ENCODE peak calls at places on chromosome 6, in eight cellular contexts. One of them, this sample, is unnamed.
A peak's percentile ranks its signal among the peaks of the same experiment; 100 is the strongest.

GRCh38 chr6:50128420-50129005 is 78.8 kb upstream of the DEFB112 start:
- DNase-seq in coronary artery: no peak
- DNase-seq in GM13976: peak; percentile 16
- DNase-seq in H9: no peak
- DNase-seq in cardiac muscle cell: peak; percentile 40
- DNase-seq in cardiac fibroblast: peak; percentile 33
- DNase-seq in WTC11: no peak
- DNase-seq in epithelial cell of esophagus: peak; percentile 19
- DNase-seq in this sample: peak; percentile 20

GRCh38 chr6:110415297-110415916 is at the start of gene DDO:
- DNase-seq in coronary artery: peak; percentile 92
- DNase-seq in GM13976: no peak
- DNase-seq in H9: no peak
- DNase-seq in cardiac muscle cell: peak; percentile 14
- DNase-seq in cardiac fibroblast: peak; percentile 62
- DNase-seq in WTC11: no peak
- DNase-seq in epithelial cell of esophagus: no peak
- DNase-seq in this sample: no peak

GRCh38 chr6:125668071-125668470 is 81.4 kb upstream of the HEY2 start:
- DNase-seq in coronary artery: no peak
- DNase-seq in GM13976: no peak
- DNase-seq in H9: no peak
- DNase-seq in cardiac muscle cell: no peak
- DNase-seq in cardiac fibroblast: no peak
- DNase-seq in WTC11: no peak
- DNase-seq in epithelial cell of esophagus: no peak
- DNase-seq in this sample: no peak

GRCh38 chr6:82331031-82331773 is 32.4 kb upstream of the TPBG start:
- DNase-seq in coronary artery: no peak
- DNase-seq in GM13976: no peak
- DNase-seq in H9: peak; percentile 36
- DNase-seq in cardiac muscle cell: no peak
- DNase-seq in cardiac fibroblast: peak; percentile 41
- DNase-seq in WTC11: no peak
- DNase-seq in epithelial cell of esophagus: peak; percentile 95
- DNase-seq in this sample: peak; percentile 37

GRCh38 chr6:153085239-153085638 is 45.8 kb downstream of the RGS17 start:
- DNase-seq in coronary artery: no peak
- DNase-seq in GM13976: no peak
- DNase-seq in H9: no peak
- DNase-seq in cardiac muscle cell: no peak
- DNase-seq in cardiac fibroblast: peak; percentile 52
- DNase-seq in WTC11: no peak
- DNase-seq in epithelial cell of esophagus: no peak
- DNase-seq in this sample: no peak

GRCh38 chr6:111972714-111973678 is 80.9 kb upstream of the CCN6 start:
- DNase-seq in coronary artery: peak; percentile 79
- DNase-seq in GM13976: no peak
- DNase-seq in H9: no peak
- DNase-seq in cardiac muscle cell: no peak
- DNase-seq in cardiac fibroblast: peak; percentile 95
- DNase-seq in WTC11: no peak
- DNase-seq in epithelial cell of esophagus: peak; percentile 92
- DNase-seq in this sample: no peak

GRCh38 chr6:73798592-73798991 is 102.6 kb downstream of the CD109 start:
- DNase-seq in coronary artery: no peak
- DNase-seq in GM13976: peak; percentile 57
- DNase-seq in H9: peak; percentile 36
- DNase-seq in cardiac muscle cell: no peak
- DNase-seq in cardiac fibroblast: peak; percentile 83
- DNase-seq in WTC11: peak; percentile 13
- DNase-seq in epithelial cell of esophagus: peak; percentile 92
- DNase-seq in this sample: no peak

GRCh38 chr6:75402296-75402695 is 91.3 kb downstream of the FILIP1 start:
- DNase-seq in coronary artery: peak; percentile 74
- DNase-seq in GM13976: peak; percentile 3
- DNase-seq in H9: no peak
- DNase-seq in cardiac muscle cell: peak; percentile 32
- DNase-seq in cardiac fibroblast: peak; percentile 33
- DNase-seq in WTC11: no peak
- DNase-seq in epithelial cell of esophagus: peak; percentile 30
- DNase-seq in this sample: no peak

GRCh38 chr6:135224037-135224647 is 43.0 kb downstream of the MYB start:
- DNase-seq in coronary artery: no peak
- DNase-seq in GM13976: no peak
- DNase-seq in H9: no peak
- DNase-seq in cardiac muscle cell: no peak
- DNase-seq in cardiac fibroblast: no peak
- DNase-seq in WTC11: no peak
- DNase-seq in epithelial cell of esophagus: no peak
- DNase-seq in this sample: no peak

GRCh38 chr6:70124882-70125535 is 177.9 kb downstream of the COL9A1 start:
- DNase-seq in coronary artery: no peak
- DNase-seq in GM13976: no peak
- DNase-seq in H9: no peak
- DNase-seq in cardiac muscle cell: no peak
- DNase-seq in cardiac fibroblast: peak; percentile 21
- DNase-seq in WTC11: no peak
- DNase-seq in epithelial cell of esophagus: peak; percentile 59
- DNase-seq in this sample: no peak

GRCh38 chr6:136816716-136817115 is 5.7 kb upstream of the PEX7 start:
- DNase-seq in coronary artery: no peak
- DNase-seq in GM13976: no peak
- DNase-seq in H9: no peak
- DNase-seq in cardiac muscle cell: no peak
- DNase-seq in cardiac fibroblast: no peak
- DNase-seq in WTC11: no peak
- DNase-seq in epithelial cell of esophagus: no peak
- DNase-seq in this sample: no peak

GRCh38 chr6:137218473-137218916 is 690 bp downstream of the IFNGR1 start:
- DNase-seq in coronary artery: peak; percentile 84
- DNase-seq in GM13976: peak; percentile 45
- DNase-seq in H9: no peak
- DNase-seq in cardiac muscle cell: peak; percentile 37
- DNase-seq in cardiac fibroblast: peak; percentile 39
- DNase-seq in WTC11: no peak
- DNase-seq in epithelial cell of esophagus: peak; percentile 78
- DNase-seq in this sample: peak; percentile 18

GRCh38 chr6:143117108-143117507 is 56.4 kb downstream of the AIG1 start:
- DNase-seq in coronary artery: no peak
- DNase-seq in GM13976: no peak
- DNase-seq in H9: no peak
- DNase-seq in cardiac muscle cell: no peak
- DNase-seq in cardiac fibroblast: no peak
- DNase-seq in WTC11: no peak
- DNase-seq in epithelial cell of esophagus: no peak
- DNase-seq in this sample: no peak

GRCh38 chr6:16401868-16402267 is 163.5 kb downstream of the GMPR start:
- DNase-seq in coronary artery: no peak
- DNase-seq in GM13976: no peak
- DNase-seq in H9: no peak
- DNase-seq in cardiac muscle cell: no peak
- DNase-seq in cardiac fibroblast: peak; percentile 29
- DNase-seq in WTC11: no peak
- DNase-seq in epithelial cell of esophagus: no peak
- DNase-seq in this sample: no peak

GRCh38 chr6:143513410-143513809 is 1.9 kb upstream of the FUCA2 start:
- DNase-seq in coronary artery: no peak
- DNase-seq in GM13976: peak; percentile 65
- DNase-seq in H9: peak; percentile 79
- DNase-seq in cardiac muscle cell: peak; percentile 12
- DNase-seq in cardiac fibroblast: no peak
- DNase-seq in WTC11: peak; percentile 80
- DNase-seq in epithelial cell of esophagus: peak; percentile 40
- DNase-seq in this sample: peak; percentile 59

GRCh38 chr6:38638941-38639497 is 710 bp downstream of the BTBD9 start:
- DNase-seq in coronary artery: peak; percentile 82
- DNase-seq in GM13976: peak; percentile 44
- DNase-seq in H9: no peak
- DNase-seq in cardiac muscle cell: peak; percentile 68
- DNase-seq in cardiac fibroblast: peak; percentile 42
- DNase-seq in WTC11: no peak
- DNase-seq in epithelial cell of esophagus: peak; percentile 67
- DNase-seq in this sample: peak; percentile 55

GRCh38 chr6:13710552-13711383 is 867 bp downstream of the RANBP9 start:
- DNase-seq in coronary artery: peak; percentile 77
- DNase-seq in GM13976: peak; percentile 50
- DNase-seq in H9: peak; percentile 54
- DNase-seq in cardiac muscle cell: peak; percentile 73
- DNase-seq in cardiac fibroblast: no peak
- DNase-seq in WTC11: peak; percentile 47
- DNase-seq in epithelial cell of esophagus: no peak
- DNase-seq in this sample: peak; percentile 67

GRCh38 chr6:169906004-169906740 is 154.8 kb downstream of the ERMARD start:
- DNase-seq in coronary artery: no peak
- DNase-seq in GM13976: no peak
- DNase-seq in H9: no peak
- DNase-seq in cardiac muscle cell: no peak
- DNase-seq in cardiac fibroblast: no peak
- DNase-seq in WTC11: no peak
- DNase-seq in epithelial cell of esophagus: no peak
- DNase-seq in this sample: peak; percentile 32

GRCh38 chr6:73728548-73729205 is 32.7 kb downstream of the CD109 start:
- DNase-seq in coronary artery: no peak
- DNase-seq in GM13976: peak; percentile 26
- DNase-seq in H9: no peak
- DNase-seq in cardiac muscle cell: no peak
- DNase-seq in cardiac fibroblast: no peak
- DNase-seq in WTC11: no peak
- DNase-seq in epithelial cell of esophagus: no peak
- DNase-seq in this sample: no peak

GRCh38 chr6:7201732-7202541 is 94.2 kb downstream of the RREB1 start:
- DNase-seq in coronary artery: no peak
- DNase-seq in GM13976: peak; percentile 83
- DNase-seq in H9: no peak
- DNase-seq in cardiac muscle cell: no peak
- DNase-seq in cardiac fibroblast: no peak
- DNase-seq in WTC11: no peak
- DNase-seq in epithelial cell of esophagus: peak; percentile 15
- DNase-seq in this sample: no peak

DNA sequence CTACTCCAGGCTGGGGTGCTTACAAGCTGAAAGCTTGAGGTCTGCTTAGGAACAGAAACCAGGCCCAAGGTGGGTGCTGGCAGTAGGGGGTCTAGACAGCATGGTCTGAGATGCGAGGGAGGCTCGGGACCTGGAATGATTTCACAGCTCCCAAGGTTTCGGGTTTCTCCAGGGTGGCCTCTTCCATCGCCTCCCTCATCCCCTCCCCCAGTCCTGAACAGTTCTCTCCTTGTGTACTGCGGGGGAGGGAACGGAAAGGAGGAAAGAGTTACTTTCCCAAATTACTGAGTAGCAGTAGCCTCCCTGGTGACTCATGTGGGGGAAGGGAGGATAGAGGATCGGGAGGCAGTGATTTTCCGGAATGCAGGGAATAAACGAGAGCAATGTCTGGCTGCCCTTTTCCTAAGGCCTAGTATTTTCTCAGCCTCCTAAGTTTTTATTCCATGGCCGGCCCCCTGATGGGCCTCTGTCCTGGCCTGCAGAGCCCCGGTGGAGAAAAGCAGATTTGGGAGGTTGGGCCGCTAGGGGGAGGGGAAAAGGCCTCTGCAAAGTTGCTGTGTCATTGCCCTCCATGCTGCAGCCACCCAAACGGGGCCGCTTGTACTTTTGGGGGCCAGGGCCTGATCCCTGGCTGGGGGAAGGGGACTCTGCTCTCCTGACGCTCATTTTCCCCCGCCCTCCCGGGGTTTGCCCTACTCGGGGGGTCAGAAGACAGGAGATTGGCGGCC is 1.5 kb downstream of the BRD2 start:
- DNase-seq in coronary artery: peak; percentile 90
- DNase-seq in GM13976: no peak
- DNase-seq in H9: peak; percentile 81
- DNase-seq in cardiac muscle cell: peak; percentile 79
- DNase-seq in cardiac fibroblast: peak; percentile 97
- DNase-seq in WTC11: peak; percentile 77
- DNase-seq in epithelial cell of esophagus: peak; percentile 93
- DNase-seq in this sample: peak; percentile 92
- TF ChIP-seq CTCF in coronary artery: no peak
- TF ChIP-seq CTCF in GM13976: no peak
- TF ChIP-seq CTCF in H9: peak; percentile 46
- TF ChIP-seq CTCF in cardiac muscle cell: peak; percentile 23
- TF ChIP-seq CTCF in cardiac fibroblast: peak; percentile 18
- TF ChIP-seq CTCF in WTC11: peak; percentile 31
- TF ChIP-seq CTCF in epithelial cell of esophagus: peak; percentile 39
- TF ChIP-seq CTCF in this sample: peak; percentile 60

DNA sequence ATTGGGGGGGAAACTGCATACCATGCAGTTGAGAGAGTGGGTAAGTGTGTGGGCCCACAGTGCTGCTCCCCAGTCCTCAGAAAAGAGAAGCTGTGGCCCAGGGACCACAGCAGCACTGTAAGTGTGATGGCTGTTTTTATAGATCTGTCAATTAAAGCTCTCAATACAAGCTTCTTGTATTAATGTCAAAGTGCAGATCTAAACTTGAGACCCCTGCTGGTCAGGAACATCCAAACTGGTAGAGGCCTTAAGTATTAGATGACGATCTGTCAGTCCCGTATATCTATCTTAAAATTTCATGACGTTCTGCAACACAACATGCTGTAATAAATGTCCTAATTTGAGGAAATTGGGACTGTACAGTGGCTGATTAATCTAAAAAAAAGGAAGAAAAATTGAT is 74.8 kb downstream of the TULP4 start:
- DNase-seq in coronary artery: no peak
- DNase-seq in GM13976: no peak
- DNase-seq in H9: no peak
- DNase-seq in cardiac muscle cell: no peak
- DNase-seq in cardiac fibroblast: no peak
- DNase-seq in WTC11: no peak
- DNase-seq in epithelial cell of esophagus: no peak
- DNase-seq in this sample: no peak
- TF ChIP-seq CTCF in coronary artery: no peak
- TF ChIP-seq CTCF in GM13976: peak; percentile 10
- TF ChIP-seq CTCF in H9: peak; percentile 33
- TF ChIP-seq CTCF in cardiac muscle cell: no peak
- TF ChIP-seq CTCF in cardiac fibroblast: no peak
- TF ChIP-seq CTCF in WTC11: no peak
- TF ChIP-seq CTCF in epithelial cell of esophagus: no peak
- TF ChIP-seq CTCF in this sample: no peak

DNA sequence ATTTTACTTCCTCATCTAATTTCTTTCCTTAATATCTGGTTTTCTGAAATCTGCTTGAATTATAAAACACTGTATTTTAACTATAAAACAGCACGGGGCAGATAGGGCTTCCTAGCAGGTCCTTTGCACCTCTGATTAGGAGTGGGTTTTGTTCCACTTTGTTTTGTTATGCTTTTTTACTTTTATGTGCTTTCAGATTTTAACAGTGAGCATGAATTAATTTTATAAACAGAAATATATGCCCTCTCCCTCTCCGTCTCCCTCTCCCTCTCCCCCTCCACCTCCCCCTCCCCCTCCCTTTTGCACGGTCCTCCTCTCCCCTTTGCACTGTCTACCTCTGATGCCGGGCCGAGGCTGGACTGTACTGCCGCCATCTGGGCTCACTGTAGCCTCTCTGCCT is 14.3 kb downstream of the GPX6 start:
- DNase-seq in coronary artery: no peak
- DNase-seq in GM13976: no peak
- DNase-seq in H9: no peak
- DNase-seq in cardiac muscle cell: no peak
- DNase-seq in cardiac fibroblast: no peak
- DNase-seq in WTC11: no peak
- DNase-seq in epithelial cell of esophagus: no peak
- DNase-seq in this sample: no peak
- TF ChIP-seq CTCF in coronary artery: no peak
- TF ChIP-seq CTCF in GM13976: no peak
- TF ChIP-seq CTCF in H9: no peak
- TF ChIP-seq CTCF in cardiac muscle cell: no peak
- TF ChIP-seq CTCF in cardiac fibroblast: no peak
- TF ChIP-seq CTCF in WTC11: no peak
- TF ChIP-seq CTCF in epithelial cell of esophagus: no peak
- TF ChIP-seq CTCF in this sample: no peak

GRCh38 chr6:54878705-54879104 is 32.1 kb downstream of the FAM83B start:
- DNase-seq in coronary artery: no peak
- DNase-seq in GM13976: no peak
- DNase-seq in H9: no peak
- DNase-seq in cardiac muscle cell: no peak
- DNase-seq in cardiac fibroblast: no peak
- DNase-seq in WTC11: no peak
- DNase-seq in epithelial cell of esophagus: no peak
- DNase-seq in this sample: no peak
- TF ChIP-seq CTCF in coronary artery: no peak
- TF ChIP-seq CTCF in GM13976: no peak
- TF ChIP-seq CTCF in H9: peak; percentile 41
- TF ChIP-seq CTCF in cardiac muscle cell: no peak
- TF ChIP-seq CTCF in cardiac fibroblast: no peak
- TF ChIP-seq CTCF in WTC11: no peak
- TF ChIP-seq CTCF in epithelial cell of esophagus: no peak
- TF ChIP-seq CTCF in this sample: no peak